ENCODE peak calls at places on chromosomes 6 and 20, in ten cellular contexts. Y, U, G, N, B, L, K, H, Z and D are unnamed samples.

GRCh38 chr20:4740774-4741431 is 19.2 kb downstream of the PRND start:
- DNase-seq in Y (no peak), U (peak; percentile 79), L (no peak), N (no peak), G (peak; percentile 17), K (peak; percentile 58), B (peak; percentile 71), Z (peak; percentile 85), H (no peak), D (peak; percentile 39)

GRCh38 chr6:139250296-139251274 is 41.2 kb downstream of the TXLNB start:
- DNase-seq in Y (peak; percentile 71), B (no peak), U (peak; percentile 84), K (peak; percentile 54), L (no peak), N (no peak), G (peak; percentile 57), H (peak; percentile 91), Z (peak; percentile 86), D (peak; percentile 62)

GRCh38 chr20:47355489-47356219 is 845 bp downstream of the ZMYND8 start:
- DNase-seq in G (no peak), H (no peak), Z (no peak), B (no peak), U (no peak), N (no peak), Y (no peak), K (no peak), L (no peak), D (peak; percentile 77)

GRCh38 chr20:43820742-43821330 is 93.8 kb upstream of the TOX2 start:
- DNase-seq in Y (no peak), B (no peak), N (no peak), L (peak; percentile 12), Z (no peak), K (no peak), H (no peak), U (no peak), G (no peak), D (no peak)

GRCh38 chr6:75922226-75922625 is 150.2 kb downstream of the IMPG1 start:
- DNase-seq in L (no peak), H (no peak), Z (no peak), N (no peak), U (no peak), B (no peak), G (no peak), Y (no peak), K (no peak), D (no peak)

GRCh38 chr20:57185188-57185743 is 81.2 kb downstream of the BMP7 start:
- DNase-seq in H (no peak), Y (no peak), G (no peak), N (no peak), U (no peak), L (no peak), K (no peak), B (no peak), Z (no peak), D (no peak)

GRCh38 chr6:141451508-141452353 is 681.0 kb upstream of the GJE1 start:
- DNase-seq in L (no peak), K (no peak), Y (no peak), B (no peak), U (no peak), N (no peak), G (no peak), Z (no peak), H (no peak), D (no peak)

GRCh38 chr6:19472168-19472567 is 365.0 kb upstream of the ID4 start:
- DNase-seq in L (no peak), K (no peak), G (no peak), Z (no peak), B (no peak), H (no peak), U (no peak), N (no peak), Y (no peak), D (no peak)

GRCh38 chr20:58991720-58992119 is 10.7 kb downstream of the NELFCD start:
- DNase-seq in K (no peak), Y (no peak), H (peak; percentile 14), Z (peak; percentile 26), L (peak; percentile 18), B (peak; percentile 54), N (no peak), G (no peak), U (peak; percentile 47), D (no peak)

GRCh38 chr6:35725081-35725708 is 11.6 kb upstream of the ARMC12 start:
- DNase-seq in U (no peak), H (no peak), L (no peak), G (no peak), B (no peak), K (no peak), Y (no peak), Z (peak; percentile 48), N (no peak), D (no peak)

GRCh38 chr6:93621400-93621799 is 202.0 kb upstream of the EPHA7 start:
- DNase-seq in Y (no peak), L (no peak), K (no peak), B (no peak), G (no peak), H (no peak), Z (no peak), N (no peak), U (no peak), D (no peak)

GRCh38 chr6:119243657-119244056 is 105.9 kb downstream of the MAN1A1 start:
- DNase-seq in L (no peak), G (no peak), H (no peak), Y (no peak), K (no peak), U (no peak), B (no peak), Z (no peak), N (no peak), D (no peak)

GRCh38 chr6:136782021-136782770 is 10.1 kb downstream of the MAP3K5 start:
- DNase-seq in N (no peak), U (no peak), L (no peak), G (no peak), H (no peak), B (no peak), K (no peak), Y (no peak), Z (no peak), D (no peak)

GRCh38 chr6:40352006-40352405 is 235.2 kb downstream of the LRFN2 start:
- DNase-seq in N (no peak), U (peak; percentile 7), B (peak; percentile 34), Y (no peak), H (peak; percentile 42), Z (no peak), L (peak; percentile 11), G (no peak), K (no peak), D (no peak)

GRCh38 chr6:40355532-40355931 is 231.6 kb downstream of the LRFN2 start:
- DNase-seq in B (no peak), Z (no peak), U (no peak), L (no peak), G (no peak), K (no peak), H (peak; percentile 76), N (no peak), Y (no peak), D (no peak)

GRCh38 chr6:40352527-40353170 is 234.5 kb downstream of the LRFN2 start:
- DNase-seq in G (no peak), U (no peak), H (peak; percentile 69), L (no peak), K (no peak), B (no peak), N (no peak), Y (no peak), Z (no peak), D (no peak)

GRCh38 chr6:40353197-40353966 is 233.8 kb downstream of the LRFN2 start:
- DNase-seq in K (no peak), N (no peak), U (no peak), G (no peak), H (peak; percentile 37), B (no peak), L (no peak), Y (no peak), Z (no peak), D (no peak)

GRCh38 chr6:40353967-40354452 is 233.2 kb downstream of the LRFN2 start:
- DNase-seq in K (no peak), U (no peak), Z (no peak), L (no peak), G (no peak), Y (no peak), N (no peak), H (peak; percentile 60), B (no peak), D (no peak)
- TF ChIP-seq POLR2A in K (no peak), U (no peak), Z (no peak), L (no peak), G (no peak), Y (no peak), N (no peak), H (no peak), B (no peak), D (no peak)

DNA sequence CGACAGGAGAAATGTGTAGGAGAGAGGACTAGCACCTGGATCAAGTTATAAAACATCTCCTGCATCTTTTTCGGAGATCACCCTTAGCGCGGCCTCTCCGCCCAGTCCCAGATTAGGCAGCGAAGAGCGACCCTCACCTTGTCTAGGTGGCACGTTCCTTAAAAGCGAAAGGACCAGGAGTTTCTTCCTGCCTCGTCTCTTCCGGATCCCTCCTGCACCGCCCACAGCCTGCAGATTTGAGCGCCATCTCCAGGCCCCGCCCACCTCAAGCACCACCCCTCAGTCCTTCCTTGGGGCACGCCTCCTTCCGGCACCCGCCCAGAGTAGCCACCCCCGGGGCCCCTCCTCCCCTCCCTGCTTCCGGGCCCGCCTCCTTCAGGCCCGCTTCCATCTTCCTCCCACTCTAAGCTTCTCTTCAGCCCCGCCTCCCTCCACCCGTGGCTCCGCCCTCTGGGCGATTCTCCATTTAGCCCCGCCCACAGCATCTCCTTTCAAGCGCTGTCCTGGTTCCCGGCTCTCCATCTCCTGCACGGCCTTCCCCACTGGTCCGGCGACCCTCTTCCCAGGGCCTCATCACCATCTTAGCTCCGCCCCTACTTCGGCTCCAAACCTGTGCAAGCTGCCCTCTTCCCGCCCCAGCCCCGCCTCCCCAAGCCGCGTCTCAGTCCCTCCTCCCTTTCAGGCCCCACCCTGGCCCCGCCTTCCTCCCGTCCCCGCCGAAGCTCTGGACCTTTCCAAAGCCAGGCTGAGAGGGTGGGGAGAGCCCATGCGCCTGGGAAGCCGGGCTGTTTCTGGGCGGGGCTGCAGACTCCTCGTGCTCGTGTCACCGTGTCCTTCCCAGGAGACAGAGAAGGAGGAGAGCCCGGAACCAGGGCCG is 550 bp upstream of the RALY start:
- DNase-seq in H (peak; percentile 100), B (peak; percentile 99), G (peak; percentile 99), L (peak; percentile 100), Y (peak; percentile 99), K (peak; percentile 100), N (peak; percentile 99), Z (peak; percentile 100), U (peak; percentile 99), D (peak; percentile 98)
- TF ChIP-seq POLR2A in H (no peak), B (peak; percentile 49), G (peak; percentile 66), L (peak; percentile 61), Y (peak; percentile 54), K (no peak), N (peak; percentile 26), Z (peak; percentile 83), U (peak; percentile 70), D (peak; percentile 71)

GRCh38 chr20:290081-290831 is at the start of gene C20orf96:
- DNase-seq in N (peak; percentile 81), K (peak; percentile 92), Z (peak; percentile 96), H (peak; percentile 98), G (peak; percentile 94), Y (peak; percentile 95), L (peak; percentile 95), B (peak; percentile 94), U (peak; percentile 95), D (peak; percentile 95)
- TF ChIP-seq POLR2A in N (no peak), K (no peak), Z (no peak), H (no peak), G (no peak), Y (no peak), L (no peak), B (no peak), U (no peak), D (peak; percentile 14)

GRCh38 chr6:47992805-47993204 is 118.2 kb downstream of the PTCHD4 start:
- DNase-seq in U (no peak), B (no peak), Z (no peak), L (no peak), G (no peak), K (no peak), Y (no peak), N (no peak), H (no peak), D (no peak)
- TF ChIP-seq POLR2A in U (no peak), B (no peak), Z (no peak), L (no peak), G (no peak), K (no peak), Y (no peak), N (no peak), H (no peak), D (no peak)